ENCODE peak calls at places on chromosomes 16 and 17, in seven cellular contexts. P, K, Y, U, S, W and M are unnamed samples.

GRCh38 chr17:60769327-60769726 is 91.7 kb downstream of the BCAS3 start:
- DNase-seq in P (no peak), K (no peak), Y (no peak), U (no peak), S (no peak), W (no peak), M (no peak)

GRCh38 chr17:27559506-27559931 is 71.5 kb upstream of the LGALS9 start:
- DNase-seq in P (no peak), K (peak; percentile 75), Y (no peak), U (peak; percentile 41), S (no peak), W (peak; percentile 73), M (no peak)

GRCh38 chr16:15440852-15441251 is 6.5 kb downstream of the BMERB1 start:
- DNase-seq in P (no peak), K (no peak), Y (no peak), U (peak; percentile 10), S (no peak), W (no peak), M (no peak)

GRCh38 chr17:44219636-44220210 is at the start of gene UBTF:
- DNase-seq in P (peak; percentile 61), K (peak; percentile 93), Y (no peak), U (no peak), S (peak; percentile 82), W (peak; percentile 86), M (peak; percentile 70)

GRCh38 chr17:81672504-81672903 is 6.0 kb downstream of the CCDC137 start:
- DNase-seq in P (no peak), K (no peak), Y (no peak), U (no peak), S (no peak), W (no peak), M (no peak)

GRCh38 chr16:51880776-51881175 is 666.2 kb downstream of the TOX3 start:
- DNase-seq in P (no peak), K (no peak), Y (no peak), U (peak; percentile 31), S (no peak), W (no peak), M (no peak)

GRCh38 chr16:24188143-24188542 is 68.0 kb upstream of the CACNG3 start:
- DNase-seq in P (no peak), K (no peak), Y (no peak), U (no peak), S (no peak), W (no peak), M (no peak)

GRCh38 chr17:5921919-5922318 is 148.3 kb upstream of the WSCD1 start:
- DNase-seq in P (no peak), K (peak; percentile 22), Y (no peak), U (no peak), S (no peak), W (no peak), M (no peak)

GRCh38 chr16:9364721-9365693 is 273.6 kb downstream of the HAPSTR1 start:
- DNase-seq in P (no peak), K (no peak), Y (no peak), U (no peak), S (no peak), W (peak; percentile 98), M (no peak)

GRCh38 chr16:86984975-86985655 is 332.1 kb downstream of the C16orf95 start:
- DNase-seq in P (no peak), K (peak; percentile 66), Y (no peak), U (no peak), S (no peak), W (peak; percentile 75), M (no peak)

GRCh38 chr17:10025976-10026785 is 121.1 kb upstream of the RCVRN start:
- DNase-seq in P (no peak), K (peak; percentile 89), Y (no peak), U (no peak), S (no peak), W (peak; percentile 52), M (no peak)

GRCh38 chr16:69762843-69763556 is 868 bp downstream of the WWP2 start:
- DNase-seq in P (no peak), K (peak; percentile 69), Y (no peak), U (no peak), S (peak; percentile 35), W (no peak), M (no peak)

GRCh38 chr17:49015179-49015923 is 18.2 kb downstream of the IGF2BP1 start:
- DNase-seq in P (no peak), K (no peak), Y (no peak), U (no peak), S (no peak), W (no peak), M (no peak)

GRCh38 chr17:75604034-75604695 is 16.6 kb downstream of the MYO15B start:
- DNase-seq in P (no peak), K (no peak), Y (no peak), U (no peak), S (no peak), W (no peak), M (no peak)